ENCODE peak calls at places on chromosomes 13 and 19, in seven cellular contexts. C is heart right ventricle; W is cardiac muscle cell; F is naive thymus-derived CD4-positive, alpha-beta T cell; X is AG04450; O is upper lobe of right lung; U is A549. E is an unnamed sample.

GRCh38 chr19:3293560-3293959 is 69.1 kb downstream of the CELF5 start:
- DNase-seq in U (no peak), F (no peak), O (no peak), X (no peak), W (no peak), C (no peak), E (no peak)

GRCh38 chr13:25252229-25252628 is 35.1 kb downstream of the MTMR6 start:
- DNase-seq in O (no peak), F (no peak), W (no peak), X (no peak), C (no peak), U (no peak), E (no peak)

GRCh38 chr13:38210928-38211596 is 138.6 kb upstream of the UFM1 start:
- DNase-seq in U (no peak), F (no peak), O (no peak), W (no peak), X (no peak), C (no peak), E (no peak)

GRCh38 chr19:15702590-15702930 is 25.3 kb upstream of the OR10H2 start:
- DNase-seq in W (no peak), X (no peak), F (no peak), U (no peak), O (peak; percentile 74), C (peak; percentile 76), E (no peak)

GRCh38 chr19:50505856-50506611 is 5.0 kb downstream of the JOSD2 start:
- DNase-seq in W (no peak), C (peak; percentile 24), U (no peak), X (no peak), F (no peak), O (peak; percentile 66), E (no peak)

GRCh38 chr19:944663-945241 is 18.9 kb downstream of the ARID3A start:
- DNase-seq in U (no peak), F (no peak), C (no peak), W (no peak), X (no peak), O (no peak), E (no peak)

GRCh38 chr13:22040810-22041364 is 370.0 kb downstream of the FGF9 start:
- DNase-seq in W (no peak), O (no peak), U (peak; percentile 10), F (no peak), C (no peak), X (no peak), E (no peak)

GRCh38 chr19:47471733-47472457 is at the start of gene SLC8A2:
- DNase-seq in U (peak; percentile 75), O (peak; percentile 75), W (peak; percentile 95), C (peak; percentile 64), F (peak; percentile 64), X (peak; percentile 54), E (peak; percentile 40)

GRCh38 chr19:35347171-35347929 is at the start of gene FFAR1:
- DNase-seq in F (peak; percentile 63), W (no peak), O (peak; percentile 28), U (no peak), C (no peak), X (no peak), E (peak; percentile 32)

GRCh38 chr13:81539643-81540150 is 1198.8 kb upstream of the SPRY2 start:
- DNase-seq in F (no peak), W (no peak), C (no peak), O (no peak), U (no peak), X (no peak), E (no peak)

GRCh38 chr13:30191491-30192100 is 115.8 kb downstream of the KATNAL1 start:
- DNase-seq in O (no peak), X (no peak), W (no peak), C (no peak), U (no peak), F (no peak), E (no peak)

GRCh38 chr19:34712606-34713261 is 21.3 kb upstream of the ZNF181 start:
- DNase-seq in O (no peak), U (peak; percentile 77), W (peak; percentile 70), X (peak; percentile 66), F (peak; percentile 41), C (no peak), E (peak; percentile 33)

GRCh38 chr19:48632692-48633147 is 4.5 kb downstream of the DBP start:
- DNase-seq in U (no peak), O (no peak), X (no peak), W (no peak), C (no peak), F (no peak), E (no peak)

GRCh38 chr19:32172761-32173160 is 172.6 kb upstream of the ZNF507 start:
- DNase-seq in X (no peak), C (no peak), U (no peak), W (no peak), F (no peak), O (no peak), E (no peak)

GRCh38 chr13:110697842-110698241 is 8.1 kb downstream of the CARS2 start:
- DNase-seq in U (no peak), X (no peak), O (no peak), C (no peak), F (no peak), W (no peak), E (no peak)

GRCh38 chr13:83546476-83546875 is 335.8 kb downstream of the SLITRK1 start:
- DNase-seq in O (no peak), C (no peak), U (no peak), X (no peak), W (no peak), F (no peak), E (no peak)

GRCh38 chr19:17107546-17108452 is 32.2 kb downstream of the MYO9B start:
- DNase-seq in W (no peak), U (peak; percentile 95), F (no peak), X (peak; percentile 83), C (peak; percentile 80), O (peak; percentile 78), E (no peak)

GRCh38 chr19:46383846-46384245 is 29.5 kb downstream of the CCDC8 start:
- DNase-seq in W (no peak), X (no peak), O (peak; percentile 42), C (no peak), U (no peak), F (no peak), E (no peak)

GRCh38 chr19:16062789-16063188 is 13.5 kb upstream of the TPM4 start:
- DNase-seq in C (peak; percentile 60), X (no peak), U (no peak), O (peak; percentile 81), F (peak; percentile 68), W (peak; percentile 41), E (peak; percentile 58)

GRCh38 chr13:23470706-23471610 is 37.5 kb upstream of the SACS start:
- DNase-seq in W (no peak), C (no peak), F (no peak), X (no peak), O (no peak), U (no peak), E (no peak)

GRCh38 chr19:18097217-18097992 is at the start of gene MAST3:
- DNase-seq in X (no peak), W (peak; percentile 86), U (peak; percentile 71), O (peak; percentile 95), F (peak; percentile 96), C (peak; percentile 82), E (peak; percentile 95)

GRCh38 chr19:1650627-1651009 is 1.8 kb downstream of the TCF3 start:
- DNase-seq in C (no peak), U (no peak), W (peak; percentile 24), O (no peak), X (no peak), F (no peak), E (no peak)

GRCh38 chr19:7870571-7871279 is 3.5 kb downstream of the PRR36 start:
- DNase-seq in U (no peak), W (peak; percentile 91), F (peak; percentile 55), C (no peak), O (peak; percentile 80), X (no peak), E (no peak)

GRCh38 chr19:36215276-36216171 is 618 bp downstream of the ZNF146 start:
- DNase-seq in C (no peak), F (no peak), X (no peak), W (peak; percentile 17), O (no peak), U (peak; percentile 57), E (no peak)

GRCh38 chr19:51440846-51441409 is 17.3 kb downstream of the SIGLEC8 start:
- DNase-seq in F (peak; percentile 73), U (no peak), W (no peak), C (no peak), X (no peak), O (peak; percentile 62), E (no peak)

GRCh38 chr19:18185538-18185937 is 7.5 kb upstream of the MPV17L2 start:
- DNase-seq in U (no peak), X (no peak), O (no peak), W (no peak), F (no peak), C (no peak), E (no peak)

GRCh38 chr19:4328243-4328990 is 10.2 kb downstream of the STAP2 start:
- DNase-seq in U (no peak), C (peak; percentile 98), O (peak; percentile 96), F (peak; percentile 96), W (peak; percentile 99), X (peak; percentile 94), E (peak; percentile 84)

DNA sequence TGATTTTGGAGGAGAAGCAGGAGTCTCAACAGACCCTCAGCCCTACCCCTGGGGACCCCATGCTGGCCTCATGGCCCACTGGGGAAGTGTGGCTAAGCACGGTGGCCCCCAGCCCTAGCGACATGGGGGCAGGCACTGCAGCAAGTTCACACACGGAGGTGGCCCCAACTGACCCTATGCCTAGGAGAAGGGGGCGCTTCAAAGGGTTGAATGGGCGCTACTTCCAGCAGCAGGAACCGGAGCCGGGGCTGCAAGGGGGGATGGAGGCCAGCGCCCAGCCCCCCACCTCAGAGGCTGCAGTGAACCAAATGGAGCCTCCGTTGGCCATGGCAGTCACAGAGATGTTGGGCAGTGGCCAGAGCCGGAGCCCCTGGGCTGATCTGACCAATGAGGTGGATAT is 14.9 kb downstream of the NCAN start:
- DNase-seq in F (no peak), U (no peak), W (no peak), O (no peak), X (no peak), C (no peak), E (no peak)
- H3K9me3 ChIP-seq in F (no peaks in the 10 kb centered on the region), U (no peaks in the 10 kb centered on the region), W (no peaks in the 10 kb centered on the region), O (no peaks in the 10 kb centered on the region), X (no peaks in the 10 kb centered on the region), C (no peaks in the 10 kb centered on the region), E (no peaks in the 10 kb centered on the region)

GRCh38 chr19:19679176-19680073 is 10.8 kb downstream of the ZNF101 start:
- DNase-seq in U (no peak), O (no peak), X (no peak), C (no peak), W (no peak), F (no peak), E (no peak)
- H3K9me3 ChIP-seq in U (peaks cover 70% of the 10 kb centered on the region), O (no peaks in the 10 kb centered on the region), X (peaks cover 72% of the 10 kb centered on the region), C (no peaks in the 10 kb centered on the region), W (no peaks in the 10 kb centered on the region), F (peaks cover 64% of the 10 kb centered on the region), E (peaks cover 43% of the 10 kb centered on the region)

DNA sequence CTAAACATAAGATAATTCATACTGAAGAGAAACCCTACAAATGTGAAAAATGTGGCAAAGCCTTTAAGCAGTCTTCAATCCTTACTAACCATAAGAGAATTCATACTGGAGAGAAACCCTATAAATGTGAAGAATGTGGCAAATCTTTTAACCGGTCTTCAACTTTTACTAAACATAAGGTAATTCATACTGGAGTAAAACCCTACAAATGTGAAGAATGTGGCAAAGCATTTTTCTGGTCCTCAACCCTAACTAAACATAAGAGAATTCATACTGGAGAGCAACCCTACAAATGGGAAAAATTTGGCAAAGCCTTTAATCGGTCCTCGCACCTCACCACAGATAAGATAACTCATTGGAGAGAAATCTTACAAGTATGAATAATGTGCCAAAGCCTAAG is 40.6 kb downstream of the ZNF254 start:
- DNase-seq in X (no peak), F (no peak), O (no peak), W (no peak), C (no peak), U (no peak), E (no peak)
- H3K9me3 ChIP-seq in X (peaks cover 16% of the 10 kb centered on the region), F (peaks cover 28% of the 10 kb centered on the region), O (peaks cover 69% of the 10 kb centered on the region), W (peaks cover 13% of the 10 kb centered on the region), C (peaks cover 5% of the 10 kb centered on the region), U (peaks cover 97% of the 10 kb centered on the region), E (peaks cover 39% of the 10 kb centered on the region)

GRCh38 chr13:76799696-76800095 is 86.5 kb downstream of the KCTD12 start:
- DNase-seq in O (no peak), F (no peak), C (no peak), W (no peak), U (no peak), X (no peak), E (no peak)
- H3K9me3 ChIP-seq in O (no peaks in the 10 kb centered on the region), F (no peaks in the 10 kb centered on the region), C (no peaks in the 10 kb centered on the region), W (no peaks in the 10 kb centered on the region), U (no peaks in the 10 kb centered on the region), X (no peaks in the 10 kb centered on the region), E (no peaks in the 10 kb centered on the region)